ENCODE peak calls at places on chromosomes 16 and 17, in eight cellular contexts. One of them, this sample, is unnamed.

GRCh38 chr17:57662021-57662420 is 83.1 kb downstream of the CCDC182 start:
- DNase-seq in ovary: no peak
- DNase-seq in sigmoid colon: peak
- DNase-seq in stomach: no peak
- DNase-seq in heart left ventricle: no peak
- DNase-seq in right lobe of liver: no peak
- DNase-seq in esophagus muscularis mucosa: no peak
- DNase-seq in IMR-90: no peak
- DNase-seq in this sample: no peak

GRCh38 chr16:1162701-1163566 is 10.0 kb downstream of the CACNA1H start:
- DNase-seq in ovary: no peak
- DNase-seq in sigmoid colon: no peak
- DNase-seq in stomach: no peak
- DNase-seq in heart left ventricle: no peak
- DNase-seq in right lobe of liver: no peak
- DNase-seq in esophagus muscularis mucosa: no peak
- DNase-seq in IMR-90: no peak
- DNase-seq in this sample: no peak

GRCh38 chr17:82930043-82930923 is 90.5 kb upstream of the ZNF750 start:
- DNase-seq in ovary: peak
- DNase-seq in sigmoid colon: peak
- DNase-seq in stomach: no peak
- DNase-seq in heart left ventricle: peak
- DNase-seq in right lobe of liver: peak
- DNase-seq in esophagus muscularis mucosa: no peak
- DNase-seq in IMR-90: no peak
- DNase-seq in this sample: no peak

GRCh38 chr17:28684963-28685362 is 23.0 kb downstream of the SUPT6H start:
- DNase-seq in ovary: peak
- DNase-seq in sigmoid colon: peak
- DNase-seq in stomach: no peak
- DNase-seq in heart left ventricle: no peak
- DNase-seq in right lobe of liver: no peak
- DNase-seq in esophagus muscularis mucosa: no peak
- DNase-seq in IMR-90: peak
- DNase-seq in this sample: peak

GRCh38 chr17:74758846-74759163 is 10.4 kb downstream of the NHERF1 start:
- DNase-seq in ovary: no peak
- DNase-seq in sigmoid colon: no peak
- DNase-seq in stomach: no peak
- DNase-seq in heart left ventricle: no peak
- DNase-seq in right lobe of liver: no peak
- DNase-seq in esophagus muscularis mucosa: no peak
- DNase-seq in IMR-90: peak
- DNase-seq in this sample: no peak

GRCh38 chr16:4257646-4258556 is 14.9 kb downstream of the TFAP4 start:
- DNase-seq in ovary: peak
- DNase-seq in sigmoid colon: no peak
- DNase-seq in stomach: no peak
- DNase-seq in heart left ventricle: peak
- DNase-seq in right lobe of liver: no peak
- DNase-seq in esophagus muscularis mucosa: no peak
- DNase-seq in IMR-90: no peak
- DNase-seq in this sample: no peak

GRCh38 chr17:63954402-63955063 is 18.2 kb downstream of the SCN4A start:
- DNase-seq in ovary: no peak
- DNase-seq in sigmoid colon: no peak
- DNase-seq in stomach: no peak
- DNase-seq in heart left ventricle: no peak
- DNase-seq in right lobe of liver: no peak
- DNase-seq in esophagus muscularis mucosa: no peak
- DNase-seq in IMR-90: no peak
- DNase-seq in this sample: no peak

GRCh38 chr16:67013823-67014640 is 14.9 kb upstream of the CBFB start:
- DNase-seq in ovary: peak
- DNase-seq in sigmoid colon: peak
- DNase-seq in stomach: peak
- DNase-seq in heart left ventricle: peak
- DNase-seq in right lobe of liver: peak
- DNase-seq in esophagus muscularis mucosa: no peak
- DNase-seq in IMR-90: peak
- DNase-seq in this sample: peak

GRCh38 chr16:2883027-2883846 is at the start of gene FLYWCH2:
- DNase-seq in ovary: peak
- DNase-seq in sigmoid colon: peak
- DNase-seq in stomach: peak
- DNase-seq in heart left ventricle: peak
- DNase-seq in right lobe of liver: peak
- DNase-seq in esophagus muscularis mucosa: peak
- DNase-seq in IMR-90: peak
- DNase-seq in this sample: peak

GRCh38 chr16:30761427-30761927 is 385 bp downstream of the CFAP119 start:
- DNase-seq in ovary: peak
- DNase-seq in sigmoid colon: no peak
- DNase-seq in stomach: no peak
- DNase-seq in heart left ventricle: no peak
- DNase-seq in right lobe of liver: no peak
- DNase-seq in esophagus muscularis mucosa: no peak
- DNase-seq in IMR-90: peak
- DNase-seq in this sample: no peak

GRCh38 chr17:17568772-17569195 is 22.7 kb downstream of the PEMT start:
- DNase-seq in ovary: peak
- DNase-seq in sigmoid colon: no peak
- DNase-seq in stomach: peak
- DNase-seq in heart left ventricle: peak
- DNase-seq in right lobe of liver: peak
- DNase-seq in esophagus muscularis mucosa: no peak
- DNase-seq in IMR-90: peak
- DNase-seq in this sample: peak

GRCh38 chr17:28864991-28865849 is 10.4 kb downstream of the ERAL1 start:
- DNase-seq in ovary: no peak
- DNase-seq in sigmoid colon: no peak
- DNase-seq in stomach: peak
- DNase-seq in heart left ventricle: peak
- DNase-seq in right lobe of liver: no peak
- DNase-seq in esophagus muscularis mucosa: no peak
- DNase-seq in IMR-90: no peak
- DNase-seq in this sample: no peak

GRCh38 chr16:74742051-74742481 is 32.6 kb downstream of the FA2H start:
- DNase-seq in ovary: no peak
- DNase-seq in sigmoid colon: no peak
- DNase-seq in stomach: no peak
- DNase-seq in heart left ventricle: no peak
- DNase-seq in right lobe of liver: peak
- DNase-seq in esophagus muscularis mucosa: no peak
- DNase-seq in IMR-90: peak
- DNase-seq in this sample: no peak

GRCh38 chr17:3012926-3013581 is 50.4 kb downstream of the OR1D5 start:
- DNase-seq in ovary: peak
- DNase-seq in sigmoid colon: peak
- DNase-seq in stomach: peak
- DNase-seq in heart left ventricle: peak
- DNase-seq in right lobe of liver: peak
- DNase-seq in esophagus muscularis mucosa: no peak
- DNase-seq in IMR-90: peak
- DNase-seq in this sample: peak

GRCh38 chr16:74186589-74186988 is 110.0 kb upstream of the PSMD7 start:
- DNase-seq in ovary: no peak
- DNase-seq in sigmoid colon: no peak
- DNase-seq in stomach: no peak
- DNase-seq in heart left ventricle: no peak
- DNase-seq in right lobe of liver: no peak
- DNase-seq in esophagus muscularis mucosa: no peak
- DNase-seq in IMR-90: peak
- DNase-seq in this sample: no peak

DNA sequence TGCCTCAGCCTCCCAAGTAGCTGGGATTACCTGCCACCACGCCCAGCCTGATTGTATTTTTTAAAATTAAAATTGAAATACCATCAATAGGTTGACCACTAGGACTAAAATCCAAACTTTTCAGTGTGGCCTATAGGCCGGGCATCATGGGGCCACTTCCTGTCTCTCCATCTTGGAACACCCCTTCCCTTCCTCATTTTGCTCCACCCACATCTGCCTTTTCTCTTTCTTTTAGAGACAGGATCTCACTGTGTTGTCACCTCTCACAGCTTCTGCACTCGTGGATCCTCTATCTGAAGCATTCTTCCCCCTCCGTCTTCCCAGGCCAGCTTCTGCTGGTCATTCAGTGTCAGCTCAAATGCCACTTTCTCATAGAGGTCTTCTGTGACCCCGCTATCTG is 57.0 kb downstream of the BMERB1 start:
- DNase-seq in ovary: no peak
- DNase-seq in sigmoid colon: no peak
- DNase-seq in stomach: no peak
- DNase-seq in heart left ventricle: no peak
- DNase-seq in right lobe of liver: no peak
- DNase-seq in esophagus muscularis mucosa: no peak
- DNase-seq in IMR-90: no peak
- DNase-seq in this sample: no peak
- TF ChIP-seq POLR2A in ovary: no peak
- TF ChIP-seq POLR2A in sigmoid colon: no peak
- TF ChIP-seq POLR2A in stomach: no peak
- TF ChIP-seq POLR2A in heart left ventricle: no peak
- TF ChIP-seq POLR2A in right lobe of liver: no peak
- TF ChIP-seq POLR2A in esophagus muscularis mucosa: no peak
- TF ChIP-seq POLR2A in IMR-90: no peak
- TF ChIP-seq POLR2A in this sample: no peak

GRCh38 chr16:53434436-53435065 is at the start of gene RBL2:
- DNase-seq in ovary: peak
- DNase-seq in sigmoid colon: peak
- DNase-seq in stomach: peak
- DNase-seq in heart left ventricle: peak
- DNase-seq in right lobe of liver: peak
- DNase-seq in esophagus muscularis mucosa: peak
- DNase-seq in IMR-90: peak
- DNase-seq in this sample: peak

GRCh38 chr16:53433930-53434435 is 288 bp upstream of the RBL2 start:
- DNase-seq in ovary: no peak
- DNase-seq in sigmoid colon: no peak
- DNase-seq in stomach: no peak
- DNase-seq in heart left ventricle: no peak
- DNase-seq in right lobe of liver: no peak
- DNase-seq in esophagus muscularis mucosa: no peak
- DNase-seq in IMR-90: peak
- DNase-seq in this sample: no peak

GRCh38 chr16:53435066-53435688 is 906 bp downstream of the RBL2 start:
- DNase-seq in ovary: peak
- DNase-seq in sigmoid colon: peak
- DNase-seq in stomach: peak
- DNase-seq in heart left ventricle: peak
- DNase-seq in right lobe of liver: peak
- DNase-seq in esophagus muscularis mucosa: peak
- DNase-seq in IMR-90: peak
- DNase-seq in this sample: peak

GRCh38 chr16:53430363-53430762 is 3.9 kb upstream of the RBL2 start:
- DNase-seq in ovary: no peak
- DNase-seq in sigmoid colon: no peak
- DNase-seq in stomach: no peak
- DNase-seq in heart left ventricle: no peak
- DNase-seq in right lobe of liver: no peak
- DNase-seq in esophagus muscularis mucosa: no peak
- DNase-seq in IMR-90: no peak
- DNase-seq in this sample: no peak

DNA sequence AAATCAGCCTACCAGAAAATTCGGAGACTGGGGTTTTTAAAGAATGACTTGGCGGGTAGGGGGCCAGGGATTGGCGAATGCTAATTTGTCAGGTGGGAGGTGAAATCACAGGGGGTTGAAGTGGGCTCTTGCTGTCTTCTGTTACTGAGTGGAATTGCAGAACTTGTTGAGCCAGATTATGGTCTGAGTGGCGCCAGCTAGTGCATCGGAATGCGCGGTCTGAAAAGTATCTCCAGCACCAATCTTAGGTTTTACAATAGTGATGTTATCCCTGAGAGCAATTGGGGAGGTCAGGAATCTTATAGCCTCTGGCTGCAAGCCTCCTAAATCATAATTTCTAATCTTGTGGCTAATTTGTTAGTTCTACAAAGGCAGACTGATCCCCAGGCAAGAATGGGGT is 762 bp upstream of the RBL2 start:
- DNase-seq in ovary: no peak
- DNase-seq in sigmoid colon: no peak
- DNase-seq in stomach: no peak
- DNase-seq in heart left ventricle: no peak
- DNase-seq in right lobe of liver: no peak
- DNase-seq in esophagus muscularis mucosa: no peak
- DNase-seq in IMR-90: no peak
- DNase-seq in this sample: peak
- H3K4me3 ChIP-seq in ovary: no peak
- H3K4me3 ChIP-seq in sigmoid colon: peak
- H3K4me3 ChIP-seq in stomach: peak
- H3K4me3 ChIP-seq in heart left ventricle: peak
- H3K4me3 ChIP-seq in right lobe of liver: peak
- H3K4me3 ChIP-seq in esophagus muscularis mucosa: peak
- H3K4me3 ChIP-seq in IMR-90: no peak
- H3K4me3 ChIP-seq in this sample: no peak

GRCh38 chr16:80197790-80198201 is 343.0 kb upstream of the DYNLRB2 start:
- DNase-seq in ovary: no peak
- DNase-seq in sigmoid colon: no peak
- DNase-seq in stomach: no peak
- DNase-seq in heart left ventricle: no peak
- DNase-seq in right lobe of liver: no peak
- DNase-seq in esophagus muscularis mucosa: no peak
- DNase-seq in IMR-90: peak
- DNase-seq in this sample: peak
- H3K27ac ChIP-seq in ovary: no peak
- H3K27ac ChIP-seq in sigmoid colon: no peak
- H3K27ac ChIP-seq in stomach: no peak
- H3K27ac ChIP-seq in heart left ventricle: no peak
- H3K27ac ChIP-seq in right lobe of liver: no peak
- H3K27ac ChIP-seq in esophagus muscularis mucosa: no peak
- H3K27ac ChIP-seq in IMR-90: peak
- H3K27ac ChIP-seq in this sample: no peak

GRCh38 chr17:10875984-10876555 is 38.2 kb upstream of the PIRT start:
- DNase-seq in ovary: peak
- DNase-seq in sigmoid colon: no peak
- DNase-seq in stomach: peak
- DNase-seq in heart left ventricle: no peak
- DNase-seq in right lobe of liver: no peak
- DNase-seq in esophagus muscularis mucosa: no peak
- DNase-seq in IMR-90: peak
- DNase-seq in this sample: peak

GRCh38 chr17:10879110-10879509 is 41.2 kb upstream of the PIRT start:
- DNase-seq in ovary: no peak
- DNase-seq in sigmoid colon: no peak
- DNase-seq in stomach: peak
- DNase-seq in heart left ventricle: peak
- DNase-seq in right lobe of liver: no peak
- DNase-seq in esophagus muscularis mucosa: no peak
- DNase-seq in IMR-90: no peak
- DNase-seq in this sample: no peak

DNA sequence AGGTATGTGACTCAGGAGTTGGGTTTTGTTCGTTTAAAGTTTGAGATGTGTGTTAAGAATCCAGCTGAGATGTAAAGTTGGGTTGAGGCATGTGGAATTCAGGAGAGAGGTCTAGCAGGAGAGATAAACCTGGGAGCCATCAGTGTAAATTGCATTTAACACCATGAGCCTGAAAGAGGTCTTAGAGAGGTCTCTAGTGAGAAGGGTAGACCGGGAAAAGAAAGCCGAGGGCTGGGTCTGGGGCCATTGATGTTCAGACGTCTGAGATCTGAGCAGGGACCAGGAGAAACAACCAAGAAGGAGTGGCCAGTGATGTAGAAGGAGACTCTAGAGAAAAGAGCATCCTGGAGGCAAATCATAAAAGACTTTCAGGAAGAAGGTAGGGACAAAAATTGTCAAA is 44.1 kb upstream of the PIRT start:
- DNase-seq in ovary: no peak
- DNase-seq in sigmoid colon: no peak
- DNase-seq in stomach: no peak
- DNase-seq in heart left ventricle: no peak
- DNase-seq in right lobe of liver: no peak
- DNase-seq in esophagus muscularis mucosa: no peak
- DNase-seq in IMR-90: no peak
- DNase-seq in this sample: no peak
- TF ChIP-seq POLR2A in ovary: no peak
- TF ChIP-seq POLR2A in sigmoid colon: no peak
- TF ChIP-seq POLR2A in stomach: no peak
- TF ChIP-seq POLR2A in heart left ventricle: no peak
- TF ChIP-seq POLR2A in right lobe of liver: no peak
- TF ChIP-seq POLR2A in esophagus muscularis mucosa: no peak
- TF ChIP-seq POLR2A in IMR-90: no peak
- TF ChIP-seq POLR2A in this sample: no peak